ENCODE peak calls at places on chromosomes 11 and 22, in five cellular contexts. W is esophagus squamous epithelium, O is WERI-Rb-1, D is tibial nerve, Y is brain microvascular endothelial cell. M is an unnamed sample.

GRCh38 chr22:28442951-28443876 is 236.4 kb downstream of the TTC28 start:
- DNase-seq in W (no peak), O (peak; percentile 23), D (peak; percentile 67), Y (peak; percentile 63), M (peak; percentile 79)

GRCh38 chr22:27801616-27802388 is at the start of gene MN1:
- DNase-seq in O (no peak), Y (no peak), D (peak; percentile 64), W (no peak), M (peak; percentile 72)

GRCh38 chr11:1203505-1204271 is 19.2 kb upstream of the MUC5B start:
- DNase-seq in Y (no peak), D (no peak), W (no peak), O (peak; percentile 14), M (peak; percentile 60)

GRCh38 chr11:92440701-92441338 is 216.2 kb downstream of the FAT3 start:
- DNase-seq in O (no peak), Y (no peak), D (no peak), W (no peak), M (no peak)

GRCh38 chr11:121231576-121232278 is 60.8 kb upstream of the SC5D start:
- DNase-seq in D (no peak), W (no peak), Y (no peak), O (no peak), M (no peak)

GRCh38 chr22:46108564-46109473 is 41.5 kb upstream of the PPARA start:
- DNase-seq in Y (no peak), O (peak; percentile 42), D (no peak), W (no peak), M (no peak)

GRCh38 chr11:124760205-124760652 is 1.9 kb downstream of the ESAM start:
- DNase-seq in Y (no peak), W (no peak), O (no peak), D (no peak), M (peak; percentile 75)

GRCh38 chr11:114159802-114160588 is 100.5 kb downstream of the ZBTB16 start:
- DNase-seq in W (peak; percentile 94), D (peak; percentile 100), O (peak; percentile 42), Y (peak; percentile 99), M (peak; percentile 99)

GRCh38 chr22:48697223-48697622 is 1130.5 kb downstream of the BRD1 start:
- DNase-seq in W (no peak), O (no peak), Y (no peak), D (no peak), M (no peak)

DNA sequence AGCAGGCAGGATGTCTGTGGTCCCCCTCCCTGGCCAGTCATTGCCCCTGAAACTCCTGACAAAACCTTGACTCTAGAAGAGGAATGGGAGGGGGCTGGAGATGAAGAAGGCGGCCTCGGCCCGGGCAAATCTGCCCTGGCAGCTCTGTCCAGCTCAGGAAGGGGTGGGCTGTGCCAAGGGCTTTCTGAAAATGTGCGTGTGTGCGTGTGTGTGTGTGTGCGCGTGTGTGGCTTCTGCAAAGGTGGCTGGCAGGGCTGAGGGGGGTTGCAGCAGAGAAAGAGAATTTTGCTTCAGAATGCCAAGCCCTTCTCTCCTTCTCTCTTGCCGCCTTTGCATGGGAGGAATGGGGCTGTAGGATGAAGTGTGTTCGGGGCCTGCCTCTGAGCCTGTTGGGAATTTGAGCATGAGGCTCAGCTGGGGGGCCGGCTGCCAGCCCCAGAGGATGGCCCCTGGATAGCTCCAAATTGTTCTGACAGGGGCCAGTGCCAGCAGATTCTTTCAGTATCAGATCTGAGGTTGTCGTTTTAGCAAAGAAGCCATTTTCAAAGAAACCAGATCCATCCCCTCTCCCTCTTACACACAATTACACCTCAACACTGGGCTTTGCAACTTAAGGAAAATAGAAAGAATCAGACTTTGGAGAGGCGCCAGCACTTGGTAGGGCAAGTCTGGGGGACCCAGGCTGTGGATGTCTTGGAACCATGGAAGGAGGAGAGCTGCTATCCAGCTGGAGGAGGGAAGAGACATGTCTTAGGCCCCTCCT is 3.5 kb downstream of the TIMP3 start:
- DNase-seq in W (no peak), Y (no peak), D (no peak), O (no peak), M (no peak)
- H3K27ac ChIP-seq in W (no peak overlapping the region), Y (no peak overlapping the region), D (peak overlapping the region; percentile 54), O (no peak overlapping the region), M (peak overlapping the region; percentile 92)

GRCh38 chr22:35431483-35432205 is 31.7 kb downstream of the MCM5 start:
- DNase-seq in Y (no peak), W (no peak), D (no peak), O (no peak), M (no peak)
- H3K36me3 ChIP-seq in Y (no peaks in the 10 kb centered on the region), W (peaks cover 32% of the 10 kb centered on the region), D (no peaks in the 10 kb centered on the region), O (peaks cover 38% of the 10 kb centered on the region), M (no peaks in the 10 kb centered on the region)

GRCh38 chr11:88411265-88411664 is 73.7 kb upstream of the CTSC start:
- DNase-seq in W (no peak), Y (peak; percentile 56), D (no peak), O (no peak), M (no peak)
- H3K27ac ChIP-seq in W (no peak overlapping the region), Y (peak overlapping the region; percentile 12), D (no peak overlapping the region), O (no peak overlapping the region), M (no peak overlapping the region)

DNA sequence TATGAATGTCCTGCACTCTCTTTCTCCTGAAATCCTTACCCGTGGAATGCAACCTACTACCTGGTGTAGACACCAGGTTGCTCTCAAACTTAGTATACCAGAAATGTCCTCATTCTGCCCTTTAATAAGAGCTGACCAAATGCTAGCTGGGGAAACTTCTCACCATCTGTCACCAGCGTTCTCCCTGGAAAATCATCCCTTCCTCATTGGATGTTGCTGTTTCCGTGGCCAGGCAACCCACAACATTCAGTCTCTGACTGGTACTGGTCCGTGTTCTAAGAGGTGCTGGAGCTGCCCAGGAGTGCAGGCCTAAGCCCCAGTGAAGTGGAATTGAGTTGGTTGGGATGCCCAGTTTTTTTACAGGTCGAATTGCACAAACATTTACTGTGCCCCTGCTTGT is 40.7 kb upstream of the RAB1B start:
- DNase-seq in Y (no peak), W (no peak), O (peak; percentile 23), D (no peak), M (no peak)
- H3K36me3 ChIP-seq in Y (peaks cover 59% of the 10 kb centered on the region), W (peaks cover 89% of the 10 kb centered on the region), O (peaks cover 25% of the 10 kb centered on the region), D (no peaks in the 10 kb centered on the region), M (peaks cover 49% of the 10 kb centered on the region)

GRCh38 chr11:117768506-117768905 is 28.5 kb downstream of the DSCAML1 start:
- DNase-seq in Y (no peak), O (no peak), W (no peak), D (no peak), M (no peak)

GRCh38 chr11:117771841-117772240 is 25.2 kb downstream of the DSCAML1 start:
- DNase-seq in O (no peak), D (no peak), Y (no peak), W (no peak), M (no peak)

GRCh38 chr11:117771197-117771596 is 25.8 kb downstream of the DSCAML1 start:
- DNase-seq in D (no peak), O (no peak), Y (no peak), W (no peak), M (no peak)

GRCh38 chr11:117767071-117767470 is 29.9 kb downstream of the DSCAML1 start:
- DNase-seq in D (no peak), W (no peak), O (no peak), Y (no peak), M (no peak)

GRCh38 chr11:117769530-117769929 is 27.5 kb downstream of the DSCAML1 start:
- DNase-seq in Y (no peak), W (no peak), D (no peak), O (no peak), M (no peak)
- H3K27ac ChIP-seq in Y (no peak overlapping the region), W (no peak overlapping the region), D (no peak overlapping the region), O (no peak overlapping the region), M (no peak overlapping the region)

DNA sequence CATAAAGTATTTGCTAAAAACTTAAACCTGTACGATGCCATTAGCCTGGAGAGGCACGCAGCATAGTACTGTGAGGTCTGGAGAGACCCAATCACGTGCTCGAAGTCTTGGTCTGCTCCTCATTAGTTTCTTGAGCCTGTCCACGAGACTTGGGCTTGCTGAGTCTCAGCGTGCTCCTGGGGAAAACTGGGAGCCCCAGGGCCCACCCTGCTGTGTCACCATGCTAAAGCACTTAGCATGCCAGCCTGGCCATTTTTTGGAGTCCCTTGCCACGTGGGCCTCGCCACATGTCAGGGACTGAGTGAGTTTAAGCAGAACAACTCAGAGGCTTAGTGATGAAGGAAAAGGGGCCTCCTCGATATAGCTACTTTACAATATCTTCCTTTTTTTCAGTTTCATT is 2.6 kb downstream of the CDC45 start:
- DNase-seq in W (no peak), O (no peak), D (no peak), Y (no peak), M (no peak)
- H3K36me3 ChIP-seq in W (no peaks in the 10 kb centered on the region), O (peaks cover 62% of the 10 kb centered on the region), D (no peaks in the 10 kb centered on the region), Y (no peaks in the 10 kb centered on the region), M (no peaks in the 10 kb centered on the region)